ENCODE peak calls at places on chromosomes 7 and 10, in four cellular contexts. One of them, this sample, is unnamed.

GRCh38 chr7:129363-130221 is 62.8 kb upstream of the FAM20C start:
- DNase-seq in A549: no peak
- DNase-seq in HepG2: no peak
- DNase-seq in K562: no peak
- DNase-seq in this sample: no peak

GRCh38 chr10:71443676-71444075 is 47.0 kb downstream of the CDH23 start:
- DNase-seq in A549: no peak
- DNase-seq in HepG2: no peak
- DNase-seq in K562: no peak
- DNase-seq in this sample: peak

GRCh38 chr7:98681951-98682350 is 64.9 kb downstream of the NPTX2 start:
- DNase-seq in A549: no peak
- DNase-seq in HepG2: no peak
- DNase-seq in K562: no peak
- DNase-seq in this sample: no peak

GRCh38 chr10:127600479-127600878 is 51.4 kb downstream of the NPS start:
- DNase-seq in A549: no peak
- DNase-seq in HepG2: peak
- DNase-seq in K562: no peak
- DNase-seq in this sample: peak

GRCh38 chr7:138625084-138625848 is 75.9 kb downstream of the SVOPL start:
- DNase-seq in A549: no peak
- DNase-seq in HepG2: no peak
- DNase-seq in K562: no peak
- DNase-seq in this sample: no peak

GRCh38 chr10:61606971-61607907 is 55.5 kb upstream of the CABCOCO1 start:
- DNase-seq in A549: no peak
- DNase-seq in HepG2: peak
- DNase-seq in K562: peak
- DNase-seq in this sample: no peak

GRCh38 chr10:114306116-114306973 is 67.3 kb downstream of the VWA2 start:
- DNase-seq in A549: peak
- DNase-seq in HepG2: no peak
- DNase-seq in K562: no peak
- DNase-seq in this sample: no peak

GRCh38 chr7:131197920-131198610 is 129.6 kb upstream of the MKLN1 start:
- DNase-seq in A549: no peak
- DNase-seq in HepG2: no peak
- DNase-seq in K562: no peak
- DNase-seq in this sample: no peak

GRCh38 chr10:127576011-127576410 is 26.9 kb downstream of the NPS start:
- DNase-seq in A549: no peak
- DNase-seq in HepG2: no peak
- DNase-seq in K562: no peak
- DNase-seq in this sample: no peak

GRCh38 chr10:14665304-14665703 is 109.4 kb downstream of the FAM107B start:
- DNase-seq in A549: no peak
- DNase-seq in HepG2: no peak
- DNase-seq in K562: no peak
- DNase-seq in this sample: no peak

GRCh38 chr10:69757553-69758309 is 44.0 kb upstream of the COL13A1 start:
- DNase-seq in A549: no peak
- DNase-seq in HepG2: no peak
- DNase-seq in K562: no peak
- DNase-seq in this sample: no peak

GRCh38 chr10:5168897-5169296 is 16.1 kb downstream of the AKR1C8 start:
- DNase-seq in A549: no peak
- DNase-seq in HepG2: peak
- DNase-seq in K562: no peak
- DNase-seq in this sample: no peak

GRCh38 chr10:27147701-27148100 is 6.5 kb downstream of the YME1L1 start:
- DNase-seq in A549: no peak
- DNase-seq in HepG2: no peak
- DNase-seq in K562: no peak
- DNase-seq in this sample: no peak

GRCh38 chr10:24703700-24704099 is 20.0 kb downstream of the ARHGAP21 start:
- DNase-seq in A549: no peak
- DNase-seq in HepG2: no peak
- DNase-seq in K562: no peak
- DNase-seq in this sample: no peak

GRCh38 chr7:106365252-106366005 is 80.6 kb upstream of the NAMPT start:
- DNase-seq in A549: no peak
- DNase-seq in HepG2: no peak
- DNase-seq in K562: peak
- DNase-seq in this sample: no peak

GRCh38 chr10:42976353-42977031 is 100.4 kb upstream of the RET start:
- DNase-seq in A549: no peak
- DNase-seq in HepG2: no peak
- DNase-seq in K562: no peak
- DNase-seq in this sample: no peak

GRCh38 chr7:36673703-36674102 is 50.6 kb downstream of the AOAH start:
- DNase-seq in A549: no peak
- DNase-seq in HepG2: no peak
- DNase-seq in K562: no peak
- DNase-seq in this sample: no peak

GRCh38 chr10:113762083-113762482 is 10.6 kb downstream of the PLEKHS1 start:
- DNase-seq in A549: no peak
- DNase-seq in HepG2: no peak
- DNase-seq in K562: no peak
- DNase-seq in this sample: no peak

GRCh38 chr10:794382-794956 is 105.0 kb upstream of the DIP2C start:
- DNase-seq in A549: no peak
- DNase-seq in HepG2: peak
- DNase-seq in K562: no peak
- DNase-seq in this sample: no peak

GRCh38 chr10:75542902-75543301 is 111.5 kb downstream of the LRMDA start:
- DNase-seq in A549: no peak
- DNase-seq in HepG2: no peak
- DNase-seq in K562: no peak
- DNase-seq in this sample: no peak

GRCh38 chr7:3294432-3295100 is 6.5 kb upstream of the SDK1 start:
- DNase-seq in A549: no peak
- DNase-seq in HepG2: no peak
- DNase-seq in K562: no peak
- DNase-seq in this sample: peak

GRCh38 chr7:29173458-29173857 is 21.1 kb upstream of the CHN2 start:
- DNase-seq in A549: no peak
- DNase-seq in HepG2: no peak
- DNase-seq in K562: no peak
- DNase-seq in this sample: no peak

GRCh38 chr10:20959178-20959577 is 62.1 kb upstream of the NEBL start:
- DNase-seq in A549: no peak
- DNase-seq in HepG2: no peak
- DNase-seq in K562: no peak
- DNase-seq in this sample: no peak

DNA sequence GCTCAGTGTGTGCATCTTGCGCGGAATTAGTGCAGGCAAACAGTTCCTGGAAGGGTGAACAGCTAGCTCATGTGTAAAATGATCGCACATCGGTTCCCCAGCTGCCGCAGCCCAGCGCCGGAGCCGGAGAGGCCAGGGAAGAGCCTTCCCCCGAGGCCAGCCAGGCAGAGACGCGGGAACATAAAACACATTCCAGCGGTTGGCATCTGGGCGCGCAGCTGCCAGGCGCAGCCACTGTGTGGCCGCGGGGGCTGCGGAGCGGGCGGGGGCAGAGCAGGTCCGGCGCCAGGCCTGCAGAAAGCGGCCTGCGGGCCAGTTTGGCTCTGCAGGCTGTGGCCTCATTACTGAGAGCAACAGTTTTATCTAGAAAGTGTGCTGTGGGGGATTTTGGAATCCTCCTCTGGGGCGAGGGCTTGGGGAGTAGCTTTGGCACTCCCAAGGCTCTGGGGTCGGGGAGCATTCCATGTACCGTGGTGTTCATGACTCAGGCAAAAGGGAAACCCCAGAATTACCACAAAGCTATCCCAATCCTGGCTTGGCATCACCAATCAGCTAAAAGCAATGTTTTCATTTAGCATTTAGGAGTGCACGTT is 74.3 kb downstream of the SAMD9 start:
- DNase-seq in A549: no peak
- DNase-seq in HepG2: no peak
- DNase-seq in K562: no peak
- DNase-seq in this sample: peak
- TF ChIP-seq JUN in A549: no peak
- TF ChIP-seq JUN in HepG2: no peak
- TF ChIP-seq JUN in K562: no peak
- TF ChIP-seq JUN in this sample: no peak

GRCh38 chr10:77801474-77802238 is 124.9 kb downstream of the DLG5 start:
- DNase-seq in A549: no peak
- DNase-seq in HepG2: no peak
- DNase-seq in K562: no peak
- DNase-seq in this sample: no peak

GRCh38 chr10:77798940-77799339 is 127.6 kb downstream of the DLG5 start:
- DNase-seq in A549: no peak
- DNase-seq in HepG2: no peak
- DNase-seq in K562: no peak
- DNase-seq in this sample: no peak

GRCh38 chr10:77800738-77801266 is 125.8 kb downstream of the DLG5 start:
- DNase-seq in A549: no peak
- DNase-seq in HepG2: no peak
- DNase-seq in K562: no peak
- DNase-seq in this sample: no peak

GRCh38 chr10:77800320-77800719 is 126.2 kb downstream of the DLG5 start:
- DNase-seq in A549: no peak
- DNase-seq in HepG2: no peak
- DNase-seq in K562: no peak
- DNase-seq in this sample: no peak

GRCh38 chr10:77799352-77799751 is 127.2 kb downstream of the DLG5 start:
- DNase-seq in A549: no peak
- DNase-seq in HepG2: no peak
- DNase-seq in K562: no peak
- DNase-seq in this sample: no peak
- TF ChIP-seq NR3C1 in A549: no peak
- TF ChIP-seq NR3C1 in HepG2: no peak
- TF ChIP-seq NR3C1 in K562: no peak
- TF ChIP-seq NR3C1 in this sample: no peak

GRCh38 chr7:136523581-136523980 is 344.9 kb upstream of the CHRM2 start:
- DNase-seq in A549: no peak
- DNase-seq in HepG2: no peak
- DNase-seq in K562: no peak
- DNase-seq in this sample: no peak
- TF ChIP-seq JUN in A549: no peak
- TF ChIP-seq JUN in HepG2: no peak
- TF ChIP-seq JUN in K562: no peak
- TF ChIP-seq JUN in this sample: no peak

GRCh38 chr10:116240551-116240950 is 32.5 kb downstream of the GFRA1 start:
- DNase-seq in A549: no peak
- DNase-seq in HepG2: no peak
- DNase-seq in K562: no peak
- DNase-seq in this sample: no peak

GRCh38 chr10:116246263-116246662 is 26.7 kb downstream of the GFRA1 start:
- DNase-seq in A549: no peak
- DNase-seq in HepG2: no peak
- DNase-seq in K562: no peak
- DNase-seq in this sample: no peak

GRCh38 chr10:116238036-116238435 is 35.0 kb downstream of the GFRA1 start:
- DNase-seq in A549: no peak
- DNase-seq in HepG2: no peak
- DNase-seq in K562: no peak
- DNase-seq in this sample: no peak

GRCh38 chr10:116241025-116241424 is 32.0 kb downstream of the GFRA1 start:
- DNase-seq in A549: no peak
- DNase-seq in HepG2: no peak
- DNase-seq in K562: no peak
- DNase-seq in this sample: no peak

DNA sequence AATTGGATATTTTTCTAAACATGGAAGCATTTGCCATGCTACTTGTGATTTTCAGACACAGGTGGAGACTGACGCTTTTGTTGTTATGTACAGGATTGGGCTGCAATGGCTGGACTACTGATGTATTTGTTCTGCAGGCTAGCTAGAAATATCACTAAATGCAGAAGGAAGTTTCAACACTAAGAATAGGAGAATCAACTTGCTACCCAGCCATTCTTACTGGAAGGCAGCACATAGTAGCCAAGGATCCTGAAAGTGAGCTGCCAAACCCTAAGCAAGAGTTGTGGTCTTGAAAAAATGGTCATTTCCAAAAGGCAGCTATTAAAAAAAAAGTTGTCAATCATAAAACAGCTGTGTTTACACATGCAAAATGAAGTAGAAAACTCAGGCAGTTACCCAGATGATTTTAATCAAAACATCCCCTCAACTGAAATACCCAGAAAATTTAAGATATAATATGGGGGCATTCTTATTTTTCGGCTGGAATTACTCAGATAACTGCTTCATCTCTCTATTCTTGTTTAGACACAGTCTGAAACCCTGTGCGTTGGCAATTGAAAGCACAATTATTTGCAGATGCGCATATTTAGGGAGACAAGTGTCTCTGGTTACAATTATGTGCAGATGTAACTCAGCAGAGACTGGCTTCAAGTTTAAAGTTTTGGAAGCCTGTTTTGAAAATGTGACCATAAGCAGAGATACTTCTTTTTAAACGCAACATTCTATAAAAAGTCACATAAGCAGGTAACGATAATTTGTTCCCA is 31.2 kb downstream of the GFRA1 start:
- DNase-seq in A549: no peak
- DNase-seq in HepG2: no peak
- DNase-seq in K562: no peak
- DNase-seq in this sample: no peak
- TF ChIP-seq NR3C1 in A549: no peak
- TF ChIP-seq NR3C1 in HepG2: no peak
- TF ChIP-seq NR3C1 in K562: no peak
- TF ChIP-seq NR3C1 in this sample: no peak

DNA sequence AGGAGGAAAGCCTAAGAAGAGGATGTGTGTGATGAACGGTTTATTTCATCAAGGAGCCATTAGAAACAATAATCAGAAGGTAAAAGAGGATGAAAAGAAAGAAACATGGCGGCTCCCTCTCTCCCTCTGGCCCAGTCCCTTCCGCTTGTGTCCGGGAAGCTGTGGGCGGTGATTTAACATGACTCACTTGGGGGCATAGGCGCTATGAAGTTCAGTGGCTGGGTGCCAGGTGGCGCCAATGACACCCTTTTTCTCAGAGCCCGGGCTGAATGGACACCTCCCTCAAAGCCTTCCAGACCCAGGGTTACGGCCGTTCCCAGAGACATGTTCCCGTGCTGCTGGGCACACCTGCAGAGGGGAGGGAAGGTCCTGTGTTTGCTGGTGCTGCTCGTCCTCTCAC is 244.0 kb downstream of the SKAP2 start:
- DNase-seq in A549: peak
- DNase-seq in HepG2: peak
- DNase-seq in K562: peak
- DNase-seq in this sample: peak
- TF ChIP-seq JUN in A549: no peak
- TF ChIP-seq JUN in HepG2: no peak
- TF ChIP-seq JUN in K562: no peak
- TF ChIP-seq JUN in this sample: no peak

This sample was measured in WTC11.